ENCODE peak calls at places on chromosomes 1 and 21, in six cellular contexts. G is HepG2, Q is GM12891, Y is K562, W is H1, I is GM12878. J is an unnamed sample.

GRCh38 chr1:165884009-165884689 is 56.7 kb downstream of the UCK2 start:
- DNase-seq in G (no peak), Q (no peak), Y (no peak), W (no peak), I (no peak), J (no peak)

GRCh38 chr1:4161271-4162006 is 261.4 kb upstream of the C1orf174 start:
- DNase-seq in G (no peak), Q (no peak), Y (no peak), W (no peak), I (no peak), J (no peak)

GRCh38 chr1:226891846-226892533 is 21.6 kb downstream of the PSEN2 start:
- DNase-seq in G (no peak), Q (no peak), Y (no peak), W (no peak), I (no peak), J (no peak)

GRCh38 chr1:245717611-245718010 is 562.8 kb downstream of the KIF26B start:
- DNase-seq in G (no peak), Q (no peak), Y (no peak), W (no peak), I (no peak), J (no peak)

GRCh38 chr21:41953249-41953830 is 478 bp downstream of the C2CD2 start:
- DNase-seq in G (no peak), Q (no peak), Y (no peak), W (no peak), I (no peak), J (no peak)

GRCh38 chr1:214022810-214023425 is 35.1 kb downstream of the PROX1 start:
- DNase-seq in G (no peak), Q (no peak), Y (no peak), W (no peak), I (no peak), J (no peak)

GRCh38 chr1:235325139-235325538 is 2.8 kb downstream of the ARID4B start:
- DNase-seq in G (no peak), Q (no peak), Y (no peak), W (no peak), I (no peak), J (no peak)

GRCh38 chr1:52552236-52552504 is 722 bp downstream of the TUT4 start:
- DNase-seq in G (peak; percentile 60), Q (peak; percentile 21), Y (peak; percentile 35), W (no peak), I (no peak), J (peak; percentile 26)

GRCh38 chr1:111690306-111690617 is 48.9 kb downstream of the INKA2 start:
- DNase-seq in G (no peak), Q (no peak), Y (no peak), W (no peak), I (no peak), J (no peak)

GRCh38 chr1:3084154-3084553 is 15.2 kb downstream of the PRDM16 start:
- DNase-seq in G (no peak), Q (no peak), Y (no peak), W (no peak), I (no peak), J (no peak)

GRCh38 chr1:164272156-164272555 is 286.8 kb upstream of the PBX1 start:
- DNase-seq in G (no peak), Q (no peak), Y (no peak), W (no peak), I (no peak), J (no peak)

GRCh38 chr1:3135073-3135745 is 66.2 kb downstream of the PRDM16 start:
- DNase-seq in G (no peak), Q (no peak), Y (no peak), W (peak; percentile 55), I (no peak), J (no peak)

GRCh38 chr1:179164494-179164893 is 65.0 kb downstream of the ABL2 start:
- DNase-seq in G (peak; percentile 45), Q (no peak), Y (no peak), W (no peak), I (no peak), J (no peak)

GRCh38 chr1:113976609-113977278 is 2.5 kb upstream of the OLFML3 start:
- DNase-seq in G (peak; percentile 37), Q (no peak), Y (peak; percentile 46), W (no peak), I (no peak), J (no peak)

GRCh38 chr1:39110882-39111281 is 84.7 kb downstream of the NDUFS5 start:
- DNase-seq in G (no peak), Q (no peak), Y (no peak), W (no peak), I (no peak), J (no peak)

GRCh38 chr21:41760411-41760810 is 6.4 kb downstream of the RIPK4 start:
- DNase-seq in G (no peak), Q (no peak), Y (no peak), W (no peak), I (no peak), J (no peak)

GRCh38 chr1:245599413-245600174 is 444.8 kb downstream of the KIF26B start:
- DNase-seq in G (no peak), Q (no peak), Y (no peak), W (no peak), I (no peak), J (no peak)

GRCh38 chr1:202086579-202087350 is 36.0 kb upstream of the GPR37L1 start:
- DNase-seq in G (no peak), Q (no peak), Y (peak; percentile 12), W (no peak), I (no peak), J (no peak)

GRCh38 chr1:25042331-25042730 is 112.3 kb upstream of the RUNX3 start:
- DNase-seq in G (no peak), Q (no peak), Y (no peak), W (no peak), I (no peak), J (no peak)

GRCh38 chr21:38806942-38807284 is 1.2 kb downstream of the ETS2 start:
- DNase-seq in G (no peak), Q (no peak), Y (no peak), W (no peak), I (no peak), J (no peak)

GRCh38 chr1:41558761-41559171 is 74.3 kb upstream of the EDN2 start:
- DNase-seq in G (no peak), Q (no peak), Y (no peak), W (no peak), I (no peak), J (no peak)

GRCh38 chr1:212699104-212699838 is 369 bp downstream of the BATF3 start:
- DNase-seq in G (peak; percentile 16), Q (peak; percentile 57), Y (peak; percentile 78), W (peak; percentile 84), I (no peak), J (no peak)

GRCh38 chr21:38544681-38545080 is 46.4 kb upstream of the ERG start:
- DNase-seq in G (no peak), Q (no peak), Y (no peak), W (no peak), I (no peak), J (no peak)

GRCh38 chr1:226779536-226779935 is 40.5 kb upstream of the ITPKB start:
- DNase-seq in G (no peak), Q (no peak), Y (no peak), W (no peak), I (no peak), J (no peak)

GRCh38 chr1:162840256-162840839 is 20.6 kb downstream of the CCDC190 start:
- DNase-seq in G (no peak), Q (no peak), Y (no peak), W (no peak), I (no peak), J (no peak)

GRCh38 chr1:26697441-26697977 is 1.7 kb downstream of the ARID1A start:
- DNase-seq in G (no peak), Q (no peak), Y (no peak), W (no peak), I (no peak), J (no peak)

GRCh38 chr1:150563340-150564038 is 14.3 kb downstream of the ADAMTSL4 start:
- DNase-seq in G (no peak), Q (no peak), Y (peak; percentile 7), W (no peak), I (peak; percentile 83), J (no peak)

GRCh38 chr1:213530607-213531320 is 457.0 kb upstream of the PROX1 start:
- DNase-seq in G (no peak), Q (no peak), Y (no peak), W (no peak), I (no peak), J (no peak)

GRCh38 chr1:81664341-81664740 is 136.4 kb upstream of the ADGRL2 start:
- DNase-seq in G (no peak), Q (no peak), Y (no peak), W (no peak), I (no peak), J (no peak)

GRCh38 chr21:45972716-45973474 is 8.7 kb upstream of the COL6A1 start:
- DNase-seq in G (no peak), Q (no peak), Y (no peak), W (peak; percentile 71), I (no peak), J (peak; percentile 25)
- TF ChIP-seq TAF1 in G (no peak), Q (no peak), Y (no peak), W (no peak), I (no peak), J (no peak)

GRCh38 chr1:204149635-204150565 is 1.9 kb downstream of the ETNK2 start:
- DNase-seq in G (no peak), Q (no peak), Y (peak; percentile 64), W (no peak), I (no peak), J (no peak)

GRCh38 chr1:204152310-204153044 is 633 bp upstream of the ETNK2 start:
- DNase-seq in G (no peak), Q (no peak), Y (no peak), W (peak; percentile 87), I (no peak), J (no peak)

GRCh38 chr1:204150702-204151561 is 912 bp downstream of the ETNK2 start:
- DNase-seq in G (no peak), Q (no peak), Y (no peak), W (peak; percentile 79), I (no peak), J (no peak)

GRCh38 chr1:204153667-204154066 is 1.8 kb upstream of the ETNK2 start:
- DNase-seq in G (no peak), Q (no peak), Y (no peak), W (no peak), I (no peak), J (no peak)

GRCh38 chr1:204151562-204152309 is at the start of gene ETNK2:
- DNase-seq in G (no peak), Q (peak; percentile 53), Y (peak; percentile 99), W (peak; percentile 89), I (no peak), J (peak; percentile 43)
- TF ChIP-seq POLR2AphosphoS5 in G (peak; percentile 26), Q (no peak), Y (no peak), W (no peak), I (no peak), J (no peak)

GRCh38 chr1:88683848-88684481 is at the start of gene PKN2:
- DNase-seq in G (peak; percentile 96), Q (peak; percentile 84), Y (peak; percentile 94), W (peak; percentile 97), I (peak; percentile 92), J (peak; percentile 80)
- TF ChIP-seq POLR2A in G (peak; percentile 90), Q (peak; percentile 88), Y (peak; percentile 97), W (peak; percentile 96), I (peak; percentile 95), J (peak; percentile 89)

DNA sequence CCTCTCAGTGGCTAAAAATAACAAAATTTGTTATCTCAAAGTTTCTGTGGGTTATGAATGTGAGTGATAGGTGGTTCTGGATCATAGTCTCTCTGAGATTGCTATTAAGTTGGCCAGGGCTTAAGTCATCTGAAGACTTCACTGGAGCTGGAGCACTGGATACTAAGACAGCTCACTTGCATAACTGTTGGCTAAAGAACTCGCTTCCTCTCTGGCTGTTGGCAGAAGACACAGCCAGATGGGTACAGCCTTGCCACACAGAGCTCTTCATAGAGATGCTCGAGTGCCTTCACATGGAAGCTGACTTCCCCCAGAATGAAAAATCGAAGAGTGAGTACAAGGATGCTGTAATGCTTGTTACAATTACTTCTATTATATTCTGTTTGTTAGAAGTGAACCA is 333.8 kb downstream of the ZP4 start:
- DNase-seq in G (no peak), Q (no peak), Y (no peak), W (no peak), I (no peak), J (no peak)
- TF ChIP-seq TAF1 in G (no peak), Q (no peak), Y (no peak), W (no peak), I (no peak), J (no peak)

J was measured in GM12892.